ENCODE peak calls at places on chromosomes 2 and 18, in six cellular contexts. D is K562, H is A549, K is NB4, X is HepG2, J is endothelial cell of umbilical vein. U is an unnamed sample.

GRCh38 chr2:23135481-23136100 is 249.4 kb upstream of the KLHL29 start:
- DNase-seq in K (no peak), H (no peak), J (no peak), D (no peak), X (no peak), U (no peak)

GRCh38 chr18:49730951-49731391 is 82.4 kb downstream of the ACAA2 start:
- DNase-seq in D (no peak), X (no peak), H (no peak), J (no peak), K (no peak), U (no peak)

GRCh38 chr2:187434342-187434785 is 13.7 kb downstream of the CALCRL start:
- DNase-seq in X (no peak), D (no peak), J (peak), H (no peak), K (no peak), U (no peak)

GRCh38 chr2:200471324-200471848 is 38.5 kb downstream of the KCTD18 start:
- DNase-seq in X (peak), D (no peak), J (peak), K (peak), H (peak), U (peak)

GRCh38 chr2:188078544-188078943 is 213.1 kb upstream of the GULP1 start:
- DNase-seq in H (no peak), X (no peak), K (no peak), J (no peak), D (no peak), U (peak)

GRCh38 chr2:69253033-69253535 is 133.9 kb downstream of the GFPT1 start:
- DNase-seq in K (no peak), H (no peak), D (no peak), X (no peak), J (peak), U (no peak)

GRCh38 chr2:189791338-189792042 is 7.2 kb downstream of the PMS1 start:
- DNase-seq in H (no peak), X (no peak), D (no peak), K (no peak), J (no peak), U (no peak)

GRCh38 chr2:160425394-160425793 is 68.2 kb downstream of the RBMS1 start:
- DNase-seq in H (no peak), J (no peak), D (no peak), K (peak), X (no peak), U (no peak)

GRCh38 chr2:179571141-179571713 is 290.2 kb downstream of the ZNF385B start:
- DNase-seq in D (no peak), H (no peak), K (no peak), X (no peak), J (no peak), U (no peak)

GRCh38 chr18:68623342-68623741 is 91.6 kb downstream of the TMX3 start:
- DNase-seq in X (peak), J (peak), K (peak), H (peak), D (peak), U (no peak)

GRCh38 chr2:148719941-148720436 is 75.4 kb downstream of the EPC2 start:
- DNase-seq in K (no peak), H (no peak), J (no peak), D (no peak), X (no peak), U (no peak)

GRCh38 chr18:1624612-1625011 is 719.9 kb downstream of the ADCYAP1 start:
- DNase-seq in J (no peak), K (no peak), H (no peak), X (no peak), D (no peak), U (no peak)

GRCh38 chr2:113278073-113278811 is 479 bp downstream of the PAX8 start:
- DNase-seq in D (no peak), H (no peak), K (no peak), J (no peak), X (no peak), U (no peak)

GRCh38 chr18:63290456-63291200 is 28.9 kb downstream of the BCL2 start:
- DNase-seq in H (no peak), X (no peak), K (no peak), D (no peak), J (no peak), U (no peak)
- H3K4me3 ChIP-seq in H (no peak), X (no peak), K (no peak), D (no peak), J (no peak), U (no peak)

GRCh38 chr2:88735133-88735532 is 43.7 kb downstream of the RPIA start:
- DNase-seq in X (no peak), J (no peak), K (no peak), H (no peak), D (no peak), U (no peak)

GRCh38 chr2:88737385-88737784 is 45.9 kb downstream of the RPIA start:
- DNase-seq in D (no peak), K (no peak), H (no peak), J (peak), X (no peak), U (no peak)

GRCh38 chr2:88735853-88736252 is 44.4 kb downstream of the RPIA start:
- DNase-seq in J (no peak), X (no peak), K (peak), H (no peak), D (peak), U (no peak)

GRCh38 chr2:88739985-88740600 is 48.6 kb downstream of the RPIA start:
- DNase-seq in H (peak), D (peak), K (peak), X (peak), J (peak), U (peak)

GRCh38 chr2:88738271-88738670 is 46.8 kb downstream of the RPIA start:
- DNase-seq in H (no peak), X (no peak), J (peak), K (no peak), D (no peak), U (no peak)
- TF ChIP-seq MYC in H (no peak), X (no peak), J (no peak), K (no peak), D (no peak), U (no peak)

GRCh38 chr2:215811003-215811402 is 202.3 kb downstream of the MREG start:
- DNase-seq in H (no peak), K (peak), X (no peak), D (no peak), J (no peak), U (no peak)

GRCh38 chr2:215808194-215808593 is 205.2 kb downstream of the MREG start:
- DNase-seq in K (no peak), X (no peak), D (no peak), J (no peak), H (no peak), U (no peak)

GRCh38 chr2:215811409-215812355 is 201.7 kb downstream of the MREG start:
- DNase-seq in X (no peak), H (no peak), D (no peak), K (peak), J (no peak), U (peak)

GRCh38 chr2:215805493-215805892 is 207.9 kb downstream of the MREG start:
- DNase-seq in J (no peak), X (no peak), D (no peak), H (no peak), K (no peak), U (no peak)

GRCh38 chr2:215808996-215809395 is 204.4 kb downstream of the MREG start:
- DNase-seq in X (no peak), H (no peak), D (peak), K (no peak), J (no peak), U (no peak)
- H3K4me3 ChIP-seq in X (no peak), H (peak), D (no peak), K (no peak), J (peak), U (no peak)

GRCh38 chr2:181500201-181500600 is 43.0 kb downstream of the ITGA4 start:
- DNase-seq in X (no peak), K (no peak), D (no peak), H (no peak), J (no peak), U (no peak)
- TF ChIP-seq MYC in X (no peak), K (no peak), D (no peak), H (no peak), J (no peak), U (no peak)

GRCh38 chr2:96773922-96774321 is 13.2 kb downstream of the CNNM4 start:
- DNase-seq in K (no peak), H (no peak), X (no peak), D (no peak), J (no peak), U (no peak)
- H3K4me3 ChIP-seq in K (no peak), H (no peak), X (no peak), D (no peak), J (no peak), U (peak)

GRCh38 chr2:96163415-96163767 is 18.2 kb upstream of the DUSP2 start:
- DNase-seq in H (no peak), D (no peak), K (no peak), X (no peak), J (no peak), U (no peak)

GRCh38 chr2:96164459-96165184 is 19.4 kb upstream of the DUSP2 start:
- DNase-seq in X (no peak), J (no peak), H (no peak), D (no peak), K (no peak), U (peak)

GRCh38 chr2:96163768-96164429 is 18.7 kb upstream of the DUSP2 start:
- DNase-seq in X (no peak), J (no peak), H (no peak), D (no peak), K (peak), U (peak)

GRCh38 chr2:96159084-96159830 is 14.0 kb upstream of the DUSP2 start:
- DNase-seq in D (no peak), H (no peak), X (no peak), J (no peak), K (no peak), U (no peak)

GRCh38 chr2:96161785-96162367 is 16.6 kb upstream of the DUSP2 start:
- DNase-seq in J (no peak), K (no peak), H (no peak), X (no peak), D (no peak), U (peak)
- TF ChIP-seq MYC in J (no peak), K (no peak), H (no peak), X (no peak), D (no peak), U (no peak)

DNA sequence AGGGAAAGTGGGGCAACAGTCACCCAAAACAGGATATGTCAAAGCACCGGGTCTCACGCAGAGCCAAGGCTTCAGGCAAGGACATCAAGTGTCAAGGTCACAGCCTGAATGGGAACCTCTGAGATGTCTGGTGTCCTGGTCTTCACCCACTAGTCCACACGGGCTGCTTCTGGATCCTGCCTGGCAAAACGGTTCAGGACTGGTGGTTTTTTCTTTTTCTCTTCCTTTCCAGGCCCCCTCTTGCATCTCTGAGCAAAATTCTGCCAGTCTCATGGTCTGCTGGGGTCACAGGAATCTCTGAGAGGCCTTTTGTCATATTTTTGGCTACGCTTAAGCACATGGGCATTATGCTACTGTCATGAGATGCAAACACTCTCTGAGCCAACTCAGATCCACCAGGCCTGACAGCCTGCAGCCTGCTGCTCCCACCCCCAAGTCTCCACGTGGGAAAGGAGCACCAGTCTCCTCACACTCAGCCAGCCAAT is 518.2 kb upstream of the ZEB2 start:
- DNase-seq in H (no peak), D (no peak), K (no peak), J (no peak), X (no peak), U (no peak)
- H3K4me3 ChIP-seq in H (no peak), D (no peak), K (no peak), J (no peak), X (no peak), U (no peak)

GRCh38 chr18:23825978-23826405 is 136.7 kb downstream of the LAMA3 start:
- DNase-seq in J (peak), X (no peak), D (no peak), H (no peak), K (no peak), U (no peak)
- TF ChIP-seq MYC in J (no peak), X (no peak), D (no peak), H (no peak), K (no peak), U (no peak)

GRCh38 chr2:169571571-169571970 is 2.1 kb downstream of the FASTKD1 start:
- DNase-seq in H (no peak), J (no peak), X (no peak), D (no peak), K (no peak), U (no peak)

GRCh38 chr2:169573160-169573973 is at the start of gene FASTKD1:
- DNase-seq in D (peak), K (peak), X (peak), H (peak), J (peak), U (peak)

GRCh38 chr2:169573974-169574299 is 272 bp upstream of the FASTKD1 start:
- DNase-seq in D (no peak), K (no peak), H (no peak), X (no peak), J (no peak), U (no peak)

GRCh38 chr2:169572821-169573159 is 875 bp downstream of the FASTKD1 start:
- DNase-seq in H (no peak), D (no peak), X (no peak), J (no peak), K (no peak), U (no peak)

DNA sequence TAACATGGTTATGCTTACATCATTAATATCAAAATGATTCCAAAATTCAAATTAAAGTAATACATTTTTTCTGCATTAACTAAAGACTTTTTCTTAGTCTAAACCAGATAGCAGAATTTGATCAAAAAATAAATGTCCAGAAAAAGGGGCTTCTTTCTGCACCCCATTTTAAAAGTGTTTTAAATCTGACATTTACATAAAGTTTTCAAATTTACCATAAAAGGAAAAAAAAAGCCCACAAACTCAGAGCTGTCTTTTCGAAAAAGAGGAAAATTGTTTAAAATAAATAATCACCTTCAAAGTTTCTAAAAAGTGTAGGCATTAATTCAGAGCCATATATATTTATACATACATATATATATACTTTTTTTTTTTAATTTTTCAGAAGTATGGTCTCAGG is 1.5 kb downstream of the FASTKD1 start:
- DNase-seq in K (no peak), X (no peak), H (no peak), D (no peak), J (no peak), U (no peak)
- H3K4me3 ChIP-seq in K (peak), X (no peak), H (peak), D (peak), J (no peak), U (peak)

GRCh38 chr2:3267549-3267867 is 110.1 kb downstream of the EIPR1 start:
- DNase-seq in H (no peak), D (no peak), K (no peak), J (no peak), X (no peak), U (no peak)

GRCh38 chr2:3267869-3268704 is 109.5 kb downstream of the EIPR1 start:
- DNase-seq in J (no peak), H (no peak), K (no peak), X (no peak), D (no peak), U (no peak)

GRCh38 chr2:3266727-3267548 is 110.7 kb downstream of the EIPR1 start:
- DNase-seq in H (no peak), X (no peak), J (no peak), K (no peak), D (no peak), U (no peak)

GRCh38 chr2:3265471-3265870 is 112.1 kb downstream of the EIPR1 start:
- DNase-seq in J (no peak), D (no peak), X (no peak), H (no peak), K (no peak), U (no peak)

DNA sequence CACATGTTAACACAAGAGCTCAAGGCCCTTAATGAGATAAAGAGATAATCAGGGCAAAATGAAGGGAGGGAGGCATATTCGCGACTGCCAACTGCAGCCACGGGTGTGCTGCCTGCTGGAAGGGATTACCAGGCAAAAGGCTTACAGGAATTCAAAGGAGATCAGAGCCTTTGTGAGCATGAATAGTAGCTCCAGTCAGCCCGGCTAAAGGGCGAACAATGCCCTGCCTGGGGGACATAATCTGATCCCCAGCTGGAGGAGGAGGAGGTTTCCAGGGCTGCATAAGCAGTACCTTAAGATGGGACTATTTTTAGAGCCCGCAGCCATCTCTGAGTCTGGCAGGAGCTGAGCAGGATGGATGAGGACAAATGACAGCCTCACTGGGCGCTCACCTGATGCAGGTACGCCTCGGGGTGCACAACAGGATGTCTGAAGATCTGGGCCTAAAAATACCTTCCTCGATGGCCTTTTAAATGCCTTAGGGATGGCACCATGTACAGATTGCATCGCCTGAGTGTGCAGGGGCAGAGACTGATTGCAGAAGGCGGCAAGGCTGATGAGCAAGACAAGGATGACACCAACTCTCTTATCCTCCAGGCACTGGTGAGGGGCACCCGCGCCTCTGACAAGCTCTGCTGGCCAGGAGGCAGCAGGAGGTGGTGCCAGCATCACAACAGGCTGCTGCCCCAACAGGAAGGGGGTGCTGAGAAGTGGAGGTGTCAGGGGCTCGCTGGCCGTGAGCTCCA is 111.5 kb downstream of the EIPR1 start:
- DNase-seq in D (no peak), K (no peak), X (no peak), H (no peak), J (no peak), U (no peak)
- TF ChIP-seq MYC in D (no peak), K (no peak), X (no peak), H (no peak), J (no peak), U (no peak)

U was measured in GM12878.